ENCODE peak calls at places on chromosomes 3 and 15, in six cellular contexts. M, A, L, T, Z and V are unnamed samples.

GRCh38 chr15:65787260-65787659 is 4.8 kb downstream of the DENND4A start:
- DNase-seq in A (no peak), Z (no peak), T (no peak), M (no peak), L (no peak), V (no peak)

GRCh38 chr15:41607033-41607432 is 48.0 kb downstream of the TYRO3 start:
- DNase-seq in M (no peak), A (peak), T (no peak), Z (peak), L (no peak), V (no peak)

GRCh38 chr3:180961087-180961486 is 28.4 kb downstream of the DNAJC19 start:
- DNase-seq in M (no peak), L (no peak), A (no peak), T (no peak), Z (no peak), V (no peak)

GRCh38 chr3:35141406-35141805 is 497.9 kb upstream of the ARPP21 start:
- DNase-seq in A (peak), Z (no peak), L (no peak), T (no peak), M (no peak), V (no peak)

GRCh38 chr15:76057332-76058000 is 2.3 kb upstream of the TMEM266 start:
- DNase-seq in M (no peak), T (no peak), L (peak), Z (peak), A (peak), V (peak)

GRCh38 chr15:80660114-80660513 is 35.0 kb upstream of the ABHD17C start:
- DNase-seq in T (peak), Z (peak), A (peak), L (peak), M (no peak), V (peak)

GRCh38 chr15:33278816-33279612 is 31.8 kb upstream of the RYR3 start:
- DNase-seq in T (peak), Z (peak), M (no peak), A (peak), L (no peak), V (no peak)

GRCh38 chr15:101393172-101393571 is 96.3 kb downstream of the PCSK6 start:
- DNase-seq in T (no peak), M (no peak), A (no peak), Z (no peak), L (no peak), V (no peak)

GRCh38 chr3:193938613-193939012 is 197.3 kb upstream of the HES1 start:
- DNase-seq in A (no peak), M (no peak), L (no peak), Z (no peak), T (no peak), V (no peak)

GRCh38 chr3:183085634-183086390 is 13.5 kb downstream of the MCCC1 start:
- DNase-seq in M (no peak), Z (peak), T (peak), A (peak), L (no peak), V (no peak)

GRCh38 chr3:135217730-135218129 is 422.7 kb downstream of the EPHB1 start:
- DNase-seq in T (no peak), M (no peak), L (no peak), Z (no peak), A (no peak), V (no peak)